ENCODE peak calls at places on chromosomes 16 and 17, in eight cellular contexts. M is transverse colon, Y is sigmoid colon, C is HCT116, E is GM12891, F is breast epithelium, I is GM12892, T is GM23338. W is an unnamed sample.
A peak's percentile ranks its signal among the peaks of the same experiment; 100 is the strongest.

GRCh38 chr17:38893612-38894011 is 23.8 kb downstream of the LASP1 start:
- DNase-seq in T (no peak), M (peak; percentile 43), E (no peak), Y (no peak), I (no peak), F (no peak), C (no peak), W (no peak)

GRCh38 chr17:9363440-9364350 is 211.9 kb downstream of the STX8 start:
- DNase-seq in Y (no peak), E (no peak), M (no peak), T (no peak), I (no peak), C (peak; percentile 7), F (no peak), W (no peak)

GRCh38 chr16:84941916-84942315 is 69.4 kb downstream of the ZDHHC7 start:
- DNase-seq in F (no peak), M (no peak), T (no peak), C (no peak), I (no peak), E (no peak), Y (no peak), W (no peak)

GRCh38 chr16:56262148-56262878 is 71.0 kb downstream of the GNAO1 start:
- DNase-seq in M (peak; percentile 38), Y (peak; percentile 72), T (no peak), I (no peak), E (no peak), C (no peak), F (no peak), W (no peak)

GRCh38 chr17:9844153-9844552 is 18.4 kb downstream of the GLP2R start:
- DNase-seq in E (no peak), T (no peak), F (no peak), C (no peak), I (no peak), M (no peak), Y (no peak), W (no peak)

GRCh38 chr16:4511441-4512082 is 27.0 kb downstream of the CDIP1 start:
- DNase-seq in M (peak; percentile 56), C (no peak), F (no peak), T (peak; percentile 89), I (no peak), E (no peak), Y (no peak), W (peak; percentile 77)

GRCh38 chr16:68676113-68676860 is 31.2 kb downstream of the CDH3 start:
- DNase-seq in F (no peak), C (no peak), E (no peak), T (no peak), M (no peak), I (no peak), Y (peak; percentile 26), W (no peak)

GRCh38 chr17:49085565-49086315 is 46.8 kb upstream of the B4GALNT2 start:
- DNase-seq in C (no peak), F (no peak), Y (no peak), I (no peak), M (no peak), E (no peak), T (no peak), W (no peak)

GRCh38 chr17:65553009-65553645 is 8.3 kb downstream of the AXIN2 start:
- DNase-seq in I (no peak), F (no peak), Y (no peak), C (no peak), M (no peak), T (no peak), E (no peak), W (no peak)

GRCh38 chr16:10992797-10993196 is 48.4 kb downstream of the CLEC16A start:
- DNase-seq in M (peak; percentile 25), Y (no peak), E (no peak), F (no peak), T (peak; percentile 21), C (peak; percentile 52), I (no peak), W (no peak)

GRCh38 chr17:57481901-57482300 is 225.6 kb downstream of the MSI2 start:
- DNase-seq in C (no peak), F (no peak), I (no peak), T (no peak), E (no peak), Y (no peak), M (no peak), W (no peak)

GRCh38 chr16:84754353-84754856 is 54.6 kb downstream of the USP10 start:
- DNase-seq in M (peak; percentile 71), Y (peak; percentile 85), I (no peak), E (peak; percentile 25), C (peak; percentile 79), F (no peak), T (peak; percentile 90), W (peak; percentile 62)

GRCh38 chr16:69241911-69242310 is 54.9 kb downstream of the SNTB2 start:
- DNase-seq in Y (no peak), C (no peak), F (no peak), T (no peak), E (no peak), I (no peak), M (no peak), W (no peak)

GRCh38 chr17:43588664-43589435 is 42.7 kb upstream of the ETV4 start:
- DNase-seq in E (no peak), M (no peak), Y (no peak), I (no peak), C (no peak), T (no peak), F (no peak), W (no peak)

GRCh38 chr17:9368631-9369030 is 207.0 kb downstream of the STX8 start:
- DNase-seq in E (no peak), T (no peak), M (no peak), F (no peak), I (no peak), C (no peak), Y (no peak), W (no peak)

GRCh38 chr17:72560303-72561247 is 439.8 kb downstream of the SOX9 start:
- DNase-seq in C (peak; percentile 61), T (peak; percentile 75), Y (no peak), I (peak; percentile 71), E (peak; percentile 77), M (peak; percentile 81), F (no peak), W (peak; percentile 88)

GRCh38 chr16:88479795-88480760 is 27.0 kb downstream of the ZFPM1 start:
- DNase-seq in C (no peak), E (no peak), T (no peak), I (no peak), M (peak; percentile 60), F (no peak), Y (no peak), W (no peak)

GRCh38 chr17:64984776-64985521 is 65.7 kb upstream of the LRRC37A3 start:
- DNase-seq in Y (no peak), E (no peak), T (no peak), F (no peak), M (peak; percentile 29), I (no peak), C (no peak), W (no peak)

GRCh38 chr17:75087558-75088453 is at the start of gene SLC16A5:
- DNase-seq in F (peak; percentile 92), E (peak; percentile 65), T (peak; percentile 98), I (peak; percentile 70), M (peak; percentile 94), Y (peak; percentile 92), C (peak; percentile 84), W (no peak)

GRCh38 chr17:73498854-73499597 is 145.2 kb downstream of the SDK2 start:
- DNase-seq in C (no peak), M (no peak), I (no peak), T (no peak), Y (no peak), F (no peak), E (no peak), W (peak; percentile 71)

GRCh38 chr17:1994707-1995106 is 30.4 kb downstream of the RTN4RL1 start:
- DNase-seq in M (no peak), C (no peak), Y (no peak), E (no peak), I (no peak), F (no peak), T (no peak), W (no peak)

GRCh38 chr16:12729448-12729847 is 74.2 kb downstream of the CPPED1 start:
- DNase-seq in T (no peak), M (no peak), E (no peak), C (no peak), Y (no peak), I (no peak), F (no peak), W (no peak)

DNA sequence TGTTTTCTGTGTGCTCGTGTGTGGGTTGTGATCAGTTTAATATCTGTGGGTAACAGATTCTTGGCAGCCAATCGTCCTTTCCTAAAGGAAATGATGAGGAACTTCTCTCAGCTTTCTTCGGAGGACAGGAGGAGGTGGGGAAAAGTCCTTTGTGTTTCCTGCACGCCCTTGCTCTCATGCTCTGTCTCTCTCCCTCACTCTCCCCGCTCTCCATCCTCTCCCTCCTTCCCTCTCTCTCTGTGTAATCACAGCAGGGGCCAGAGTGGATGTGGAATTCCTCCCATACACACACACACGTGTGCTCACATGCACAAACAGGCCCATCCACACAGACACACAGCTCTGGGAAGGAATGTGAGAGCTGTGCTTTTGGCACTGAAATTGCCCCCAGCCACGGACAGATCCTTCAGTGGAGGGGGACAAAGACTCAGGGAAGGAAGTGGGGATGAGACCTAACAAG is 83.6 kb upstream of the PLCG2 start:
- DNase-seq in C (no peak), M (no peak), Y (no peak), F (no peak), E (no peak), T (no peak), I (no peak), W (no peak)
- TF ChIP-seq POLR2AphosphoS5 in C (no peak), M (no peak), Y (no peak), F (no peak), E (no peak), T (no peak), I (no peak), W (no peak)

DNA sequence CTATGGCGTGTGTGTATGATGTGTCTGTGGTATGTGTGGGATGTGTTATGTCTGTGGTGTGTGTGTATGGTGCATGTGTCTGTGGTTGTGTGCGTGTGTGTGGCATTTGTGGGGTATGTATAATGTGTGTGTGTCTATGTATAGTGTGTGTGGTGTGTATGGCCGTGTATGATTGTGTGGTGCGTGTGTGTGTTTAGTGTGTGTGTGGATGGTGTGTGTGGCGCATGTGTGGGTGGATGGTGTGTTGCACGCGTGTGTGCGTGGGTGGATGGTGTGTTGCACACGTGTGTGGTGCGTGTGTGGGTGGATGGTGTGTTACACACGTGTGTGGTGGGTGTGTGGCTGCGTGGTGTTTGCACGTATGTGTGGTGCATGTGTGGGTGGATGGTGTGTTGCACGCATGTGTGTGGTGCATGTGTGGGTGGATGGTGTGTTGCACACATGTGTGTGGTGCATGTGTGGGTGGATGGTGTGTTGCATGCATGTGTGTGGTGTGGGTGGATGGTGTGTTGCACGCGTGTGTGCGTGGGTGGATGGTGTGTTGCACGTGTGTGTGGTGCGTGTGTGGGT is 5.6 kb upstream of the SLC38A10 start:
- DNase-seq in Y (no peak), C (no peak), E (no peak), F (no peak), M (no peak), I (no peak), T (no peak), W (no peak)
- TF ChIP-seq POLR2AphosphoS5 in Y (no peak), C (no peak), E (no peak), F (no peak), M (no peak), I (no peak), T (no peak), W (no peak)

GRCh38 chr17:82013341-82013740 is 9.3 kb downstream of the CENPX start:
- DNase-seq in M (no peak), E (no peak), Y (peak; percentile 91), C (no peak), I (no peak), T (no peak), F (no peak), W (peak; percentile 94)
- TF ChIP-seq POLR2AphosphoS5 in M (no peak), E (no peak), Y (peak; percentile 57), C (no peak), I (no peak), T (no peak), F (no peak), W (no peak)

GRCh38 chr16:9096416-9096952 is 5.0 kb downstream of the HAPSTR1 start:
- DNase-seq in F (no peak), C (no peak), I (no peak), T (no peak), Y (no peak), M (no peak), E (no peak), W (no peak)
- TF ChIP-seq POLR2AphosphoS5 in F (no peak), C (no peak), I (no peak), T (no peak), Y (no peak), M (no peak), E (no peak), W (no peak)